ENCODE peak calls at places on chromosomes 2 and 18, in five cellular contexts. V is CD8-positive, alpha-beta memory T cell; R is fibroblast of mammary gland; B is Jurkat, Clone E6-1; J is GM06990. I is an unnamed sample.

GRCh38 chr18:44098551-44099098 is 582.1 kb upstream of the SETBP1 start:
- DNase-seq in V (no peak), R (peak), J (peak), B (peak), I (no peak)

GRCh38 chr2:234444242-234444641 is 52.6 kb downstream of the ARL4C start:
- DNase-seq in V (no peak), R (no peak), B (no peak), J (no peak), I (no peak)

GRCh38 chr18:26307161-26307773 is 81.0 kb downstream of the TAF4B start:
- DNase-seq in R (peak), V (no peak), B (peak), J (peak), I (peak)

GRCh38 chr2:239216614-239217273 is 184.1 kb downstream of the HDAC4 start:
- DNase-seq in B (peak), J (peak), R (no peak), V (no peak), I (no peak)

GRCh38 chr2:237876518-237876917 is 17.1 kb downstream of the RAMP1 start:
- DNase-seq in J (no peak), V (no peak), R (no peak), B (no peak), I (no peak)

GRCh38 chr18:54815086-54815485 is 13.2 kb upstream of the RAB27B start:
- DNase-seq in J (no peak), V (no peak), R (no peak), B (no peak), I (no peak)

GRCh38 chr2:70127920-70128444 is 40.7 kb downstream of the PCBP1 start:
- DNase-seq in J (no peak), V (no peak), B (no peak), R (no peak), I (no peak)

GRCh38 chr18:22267697-22268096 is 98.3 kb downstream of the GATA6 start:
- DNase-seq in J (no peak), B (no peak), V (no peak), R (peak), I (no peak)

GRCh38 chr2:111975053-111975552 is 76.7 kb downstream of the MERTK start:
- DNase-seq in R (peak), V (no peak), J (no peak), B (no peak), I (peak)

GRCh38 chr2:67394734-67395133 is 2.4 kb upstream of the ETAA1 start:
- DNase-seq in R (peak), V (no peak), J (no peak), B (no peak), I (no peak)

GRCh38 chr18:66136039-66136438 is 385.2 kb downstream of the CDH7 start:
- DNase-seq in R (no peak), V (no peak), B (no peak), J (no peak), I (no peak)

GRCh38 chr2:156434461-156435291 is 1.5 kb upstream of the GPD2 start:
- DNase-seq in V (peak), B (no peak), R (peak), J (no peak), I (peak)

GRCh38 chr2:56117764-56118163 is 66.0 kb upstream of the CCDC85A start:
- DNase-seq in B (no peak), J (no peak), V (no peak), R (no peak), I (no peak)

GRCh38 chr2:234690569-234691225 is 193.8 kb upstream of the ARL4C start:
- DNase-seq in J (no peak), B (no peak), R (peak), V (no peak), I (no peak)

GRCh38 chr2:8370258-8370802 is 311.5 kb upstream of the ID2 start:
- DNase-seq in J (no peak), V (no peak), R (no peak), B (no peak), I (no peak)

GRCh38 chr2:167794554-167795255 is 452.7 kb downstream of the STK39 start:
- DNase-seq in J (no peak), R (no peak), V (no peak), B (no peak), I (no peak)

GRCh38 chr2:85433511-85434089 is 15.1 kb downstream of the SH2D6 start:
- DNase-seq in R (peak), J (no peak), B (no peak), V (no peak), I (peak)

GRCh38 chr2:188773075-188773474 is 201.1 kb upstream of the COL3A1 start:
- DNase-seq in V (no peak), R (peak), B (no peak), J (no peak), I (no peak)

GRCh38 chr2:195304310-195304709 is 352.7 kb upstream of the SLC39A10 start:
- DNase-seq in B (peak), R (peak), V (no peak), J (no peak), I (no peak)

GRCh38 chr2:2901384-2902345 is 476.0 kb downstream of the EIPR1 start:
- DNase-seq in B (no peak), V (no peak), J (peak), R (no peak), I (no peak)

GRCh38 chr2:196315388-196316049 is 144.1 kb upstream of the STK17B start:
- DNase-seq in R (peak), V (no peak), B (no peak), J (no peak), I (no peak)

GRCh38 chr18:13548944-13549878 is 177.1 kb downstream of the FAM210A start:
- DNase-seq in V (no peak), B (no peak), R (no peak), J (no peak), I (no peak)

GRCh38 chr18:13548106-13548819 is 178.1 kb downstream of the FAM210A start:
- DNase-seq in R (no peak), J (no peak), V (no peak), B (peak), I (no peak)

GRCh38 chr18:13545955-13546354 is 180.4 kb downstream of the FAM210A start:
- DNase-seq in R (no peak), J (no peak), V (no peak), B (no peak), I (no peak)

GRCh38 chr18:13545514-13545913 is 180.8 kb downstream of the FAM210A start:
- DNase-seq in V (no peak), R (no peak), J (no peak), B (no peak), I (no peak)

GRCh38 chr18:13547347-13547746 is 179.0 kb downstream of the FAM210A start:
- DNase-seq in B (no peak), R (no peak), J (no peak), V (no peak), I (peak)
- H3K4me3 ChIP-seq in B (no peak), R (no peak), J (no peak), V (no peak), I (no peak)

DNA sequence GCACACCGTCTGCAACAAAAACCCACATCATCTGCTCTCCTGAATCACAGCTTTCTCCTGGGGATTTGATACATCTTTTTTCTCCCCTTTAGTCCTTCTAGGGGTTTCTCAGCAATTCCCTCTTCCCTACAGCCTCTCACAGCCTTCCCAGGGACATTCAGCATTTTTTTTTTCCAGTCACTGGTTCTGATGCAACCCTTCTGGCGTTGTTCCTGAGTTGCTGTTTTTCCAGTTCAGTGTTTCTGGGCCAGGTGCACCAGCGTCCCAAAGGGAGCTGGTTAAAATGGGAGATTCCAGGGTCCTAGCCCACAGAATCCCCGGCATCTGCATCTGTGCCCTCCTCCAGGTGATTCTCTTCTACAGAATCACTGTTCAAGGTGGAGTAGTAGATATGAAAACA is 36.1 kb downstream of the ADCY3 start:
- DNase-seq in B (no peak), R (peak), V (no peak), J (no peak), I (peak)
- H3K4me3 ChIP-seq in B (no peak), R (no peak), V (no peak), J (no peak), I (no peak)

GRCh38 chr18:75165926-75166325 is 43.0 kb downstream of the PTGR3 start:
- DNase-seq in R (no peak), B (no peak), J (no peak), V (no peak), I (no peak)

GRCh38 chr18:75167137-75167536 is 41.8 kb downstream of the PTGR3 start:
- DNase-seq in V (no peak), J (no peak), R (no peak), B (no peak), I (no peak)

GRCh38 chr18:75169411-75169810 is 39.5 kb downstream of the PTGR3 start:
- DNase-seq in V (no peak), R (no peak), B (no peak), J (no peak), I (no peak)

GRCh38 chr18:75168654-75169053 is 40.3 kb downstream of the PTGR3 start:
- DNase-seq in B (no peak), V (no peak), J (no peak), R (no peak), I (no peak)

DNA sequence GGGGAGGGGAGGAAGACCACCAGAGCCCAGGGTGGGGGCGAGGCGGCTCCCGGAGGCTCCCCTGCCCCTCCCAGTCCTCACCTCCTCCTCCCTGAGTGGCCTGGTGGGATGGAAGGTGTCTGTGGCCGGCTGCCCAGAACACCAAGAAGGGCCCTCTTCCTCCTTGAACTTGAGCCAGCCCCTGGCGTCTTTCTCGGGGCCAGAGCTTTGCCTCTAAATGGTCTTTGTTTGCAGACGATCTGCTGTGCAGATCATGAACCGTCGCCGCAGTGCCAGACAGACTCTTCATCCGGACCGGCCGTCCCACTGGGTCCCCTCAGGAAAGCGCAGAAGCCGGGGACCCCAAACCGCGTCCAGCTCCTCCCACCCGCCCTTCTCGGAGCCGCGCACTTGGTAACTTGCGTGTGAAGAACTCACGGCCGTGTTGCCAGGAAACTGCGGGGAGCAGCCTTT is 41.2 kb downstream of the PTGR3 start:
- DNase-seq in J (no peak), V (no peak), B (no peak), R (no peak), I (peak)
- H3K4me3 ChIP-seq in J (no peak), V (no peak), B (no peak), R (no peak), I (no peak)

GRCh38 chr2:231524477-231525247 is 5.6 kb downstream of the NMUR1 start:
- DNase-seq in J (no peak), V (no peak), B (no peak), R (no peak), I (no peak)

GRCh38 chr2:231527091-231527395 is 3.2 kb downstream of the NMUR1 start:
- DNase-seq in V (no peak), J (no peak), R (no peak), B (no peak), I (no peak)

GRCh38 chr2:231527955-231528635 is 2.1 kb downstream of the NMUR1 start:
- DNase-seq in B (no peak), R (no peak), J (no peak), V (peak), I (no peak)

GRCh38 chr2:231525248-231526163 is 4.7 kb downstream of the NMUR1 start:
- DNase-seq in B (no peak), V (no peak), R (no peak), J (no peak), I (no peak)

GRCh38 chr2:231526341-231527090 is 3.7 kb downstream of the NMUR1 start:
- DNase-seq in V (no peak), J (no peak), B (no peak), R (no peak), I (no peak)
- H3K4me3 ChIP-seq in V (no peak), J (no peak), B (no peak), R (no peak), I (no peak)

DNA sequence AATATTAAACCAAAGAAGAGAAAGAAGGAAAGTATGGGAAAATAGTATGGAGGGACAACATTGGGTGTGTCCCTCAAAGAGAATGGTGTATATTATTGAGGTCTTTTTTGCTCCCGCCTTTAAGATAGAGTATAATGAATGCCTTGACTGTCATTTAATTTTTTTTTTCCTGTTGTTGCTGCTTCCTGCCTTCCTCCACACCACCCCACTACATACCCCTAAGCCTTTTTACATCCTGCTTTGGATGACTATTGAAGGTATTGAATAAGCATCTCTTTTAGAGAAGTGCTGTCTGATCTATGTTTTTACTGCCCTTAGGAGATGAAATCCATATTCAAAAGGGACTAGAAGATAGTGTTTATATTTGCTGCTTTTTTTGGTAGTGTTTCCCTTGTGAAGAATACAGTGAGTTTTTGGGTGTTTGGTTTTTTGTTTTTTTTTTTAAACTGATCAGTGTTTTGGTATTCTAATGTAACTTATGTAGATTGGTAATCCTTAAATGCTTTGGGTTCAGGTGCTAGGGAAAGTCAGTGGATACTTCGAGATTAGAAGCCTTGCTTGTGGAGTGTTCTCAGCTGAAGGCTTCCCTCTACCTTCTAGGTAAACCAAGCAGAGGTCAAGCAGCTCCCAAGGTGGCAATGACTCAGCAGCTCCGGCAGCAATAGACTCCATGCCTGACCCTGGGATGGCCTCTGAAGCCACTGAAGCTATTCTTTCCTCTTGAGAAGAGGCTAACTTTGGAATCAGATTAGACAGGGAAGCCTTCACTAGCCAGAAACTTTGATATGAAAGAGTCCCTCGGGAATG is 5.0 kb downstream of the FZD7 start:
- DNase-seq in J (no peak), V (no peak), R (peak), B (no peak), I (peak)
- H3K4me3 ChIP-seq in J (no peak), V (no peak), R (no peak), B (no peak), I (no peak)

I was measured in thyroid gland.